ENCODE peak calls at places on chromosome 14, in ten cellular contexts. N is tibial nerve, Y is upper lobe of left lung, R is A549, H is transverse colon, X is spleen, K is IMR-90, J is adrenal gland, B is ovary, F is breast epithelium. A is an unnamed sample.

GRCh38 chr14:36478782-36479181 is 41.2 kb downstream of the NKX2-1 start:
- DNase-seq in H (no peak), F (no peak), B (no peak), K (no peak), Y (no peak), R (no peak), X (no peak), J (no peak), N (no peak), A (no peak)

GRCh38 chr14:72049462-72049861 is 117.2 kb downstream of the RGS6 start:
- DNase-seq in N (no peak), X (no peak), R (no peak), B (no peak), K (no peak), F (no peak), J (no peak), H (no peak), Y (no peak), A (no peak)

GRCh38 chr14:35934499-35934898 is 108.4 kb downstream of the BRMS1L start:
- DNase-seq in N (no peak), J (no peak), Y (no peak), R (no peak), H (no peak), K (no peak), F (no peak), X (no peak), B (no peak), A (no peak)

GRCh38 chr14:91158091-91158790 is 44.4 kb downstream of the DGLUCY start:
- DNase-seq in N (no peak), K (no peak), J (no peak), Y (no peak), F (peak; percentile 88), H (peak; percentile 43), R (no peak), B (no peak), X (no peak), A (peak; percentile 45)

GRCh38 chr14:102892660-102893059 is 29.8 kb upstream of the AMN start:
- DNase-seq in X (no peak), H (no peak), Y (no peak), B (no peak), N (no peak), R (no peak), F (no peak), J (no peak), K (no peak), A (no peak)

GRCh38 chr14:65224799-65225198 is 122.5 kb upstream of the MAX start:
- DNase-seq in X (no peak), N (no peak), J (no peak), F (no peak), K (no peak), B (no peak), H (no peak), R (no peak), Y (no peak), A (no peak)

GRCh38 chr14:105952826-105953225 is 426.4 kb downstream of the TMEM121 start:
- DNase-seq in X (no peak), K (no peak), N (no peak), Y (no peak), J (no peak), H (no peak), F (no peak), R (no peak), B (no peak), A (no peak)

GRCh38 chr14:102799684-102800562 is 22.7 kb downstream of the TRAF3 start:
- DNase-seq in N (no peak), H (no peak), X (no peak), K (peak; percentile 90), R (no peak), F (peak; percentile 41), J (no peak), Y (no peak), B (no peak), A (no peak)

GRCh38 chr14:43789458-43789857 is 717.6 kb downstream of the FSCB start:
- DNase-seq in J (no peak), Y (no peak), R (no peak), F (no peak), H (no peak), X (no peak), B (no peak), K (no peak), N (no peak), A (no peak)

GRCh38 chr14:28767239-28767850 is 758 bp downstream of the FOXG1 start:
- DNase-seq in H (no peak), J (no peak), N (no peak), Y (peak; percentile 81), F (no peak), B (no peak), R (no peak), X (no peak), K (no peak), A (no peak)

GRCh38 chr14:23385840-23386657 is 9.2 kb downstream of the CMTM5 start:
- DNase-seq in K (no peak), X (no peak), Y (no peak), J (no peak), N (no peak), F (no peak), R (no peak), B (no peak), H (no peak), A (no peak)

GRCh38 chr14:101861464-101861863 is 100.0 kb downstream of the PPP2R5C start:
- DNase-seq in F (no peak), J (no peak), H (no peak), K (no peak), X (no peak), R (no peak), Y (no peak), N (no peak), B (no peak), A (no peak)

GRCh38 chr14:98957211-98958047 is 314.6 kb downstream of the BCL11B start:
- DNase-seq in F (peak; percentile 64), N (peak; percentile 34), J (peak; percentile 89), X (no peak), K (no peak), B (peak; percentile 72), R (peak; percentile 26), H (peak; percentile 51), Y (no peak), A (peak; percentile 47)

GRCh38 chr14:77641534-77642341 is 25.3 kb upstream of the SPTLC2 start:
- DNase-seq in X (peak; percentile 92), K (peak; percentile 47), R (no peak), J (peak; percentile 87), Y (peak; percentile 92), F (peak; percentile 35), H (peak; percentile 76), B (peak; percentile 73), N (peak; percentile 68), A (peak; percentile 90)

GRCh38 chr14:93317200-93317599 is 15.6 kb downstream of the BTBD7 start:
- DNase-seq in X (no peak), Y (no peak), H (peak; percentile 56), F (no peak), B (no peak), N (no peak), J (no peak), R (no peak), K (no peak), A (no peak)
- H3K27ac ChIP-seq in X (no peak overlapping the region), Y (no peak overlapping the region), H (peak overlapping the region; percentile 40), F (no peak overlapping the region), B (no peak overlapping the region), N (no peak overlapping the region), J (no peak overlapping the region), R (peak overlapping the region; percentile 78), K (no peak overlapping the region), A (no peak overlapping the region)

GRCh38 chr14:68977741-68978549 is 1.2 kb downstream of the ACTN1 start:
- DNase-seq in F (peak; percentile 93), X (peak; percentile 91), R (peak; percentile 67), N (peak; percentile 39), Y (peak; percentile 89), J (peak; percentile 68), K (peak; percentile 95), H (peak; percentile 73), B (peak; percentile 76), A (peak; percentile 37)
- TF ChIP-seq POLR2A in F (peak; percentile 23), X (no peak), R (peak; percentile 54), N (no peak), Y (no peak), J (peak; percentile 49), K (peak; percentile 93), H (peak; percentile 65), B (peak; percentile 41), A (no peak)

GRCh38 chr14:20384886-20385285 is 28.4 kb downstream of the TEP1 start:
- DNase-seq in K (no peak), J (no peak), Y (no peak), N (no peak), H (no peak), F (no peak), X (no peak), R (no peak), B (no peak), A (no peak)
- H3K27ac ChIP-seq in K (no peak overlapping the region), J (no peak overlapping the region), Y (no peak overlapping the region), N (no peak overlapping the region), H (no peak overlapping the region), F (no peak overlapping the region), X (no peak overlapping the region), R (no peak overlapping the region), B (no peak overlapping the region), A (no peak overlapping the region)

GRCh38 chr14:95256776-95257060 is 63.0 kb downstream of the CLMN start:
- DNase-seq in N (no peak), Y (no peak), X (no peak), K (no peak), J (no peak), H (no peak), R (no peak), B (no peak), F (no peak), A (no peak)

GRCh38 chr14:95258156-95258555 is 61.6 kb downstream of the CLMN start:
- DNase-seq in R (no peak), K (no peak), Y (no peak), B (no peak), J (no peak), X (no peak), F (peak; percentile 1), N (no peak), H (no peak), A (no peak)

GRCh38 chr14:95257521-95257920 is 62.2 kb downstream of the CLMN start:
- DNase-seq in K (no peak), H (no peak), Y (no peak), N (no peak), R (no peak), J (no peak), X (no peak), F (no peak), B (no peak), A (no peak)

GRCh38 chr14:95260537-95261440 is 58.9 kb downstream of the CLMN start:
- DNase-seq in R (no peak), H (no peak), J (no peak), B (no peak), K (peak; percentile 39), Y (no peak), N (no peak), X (no peak), F (peak; percentile 12), A (no peak)

DNA sequence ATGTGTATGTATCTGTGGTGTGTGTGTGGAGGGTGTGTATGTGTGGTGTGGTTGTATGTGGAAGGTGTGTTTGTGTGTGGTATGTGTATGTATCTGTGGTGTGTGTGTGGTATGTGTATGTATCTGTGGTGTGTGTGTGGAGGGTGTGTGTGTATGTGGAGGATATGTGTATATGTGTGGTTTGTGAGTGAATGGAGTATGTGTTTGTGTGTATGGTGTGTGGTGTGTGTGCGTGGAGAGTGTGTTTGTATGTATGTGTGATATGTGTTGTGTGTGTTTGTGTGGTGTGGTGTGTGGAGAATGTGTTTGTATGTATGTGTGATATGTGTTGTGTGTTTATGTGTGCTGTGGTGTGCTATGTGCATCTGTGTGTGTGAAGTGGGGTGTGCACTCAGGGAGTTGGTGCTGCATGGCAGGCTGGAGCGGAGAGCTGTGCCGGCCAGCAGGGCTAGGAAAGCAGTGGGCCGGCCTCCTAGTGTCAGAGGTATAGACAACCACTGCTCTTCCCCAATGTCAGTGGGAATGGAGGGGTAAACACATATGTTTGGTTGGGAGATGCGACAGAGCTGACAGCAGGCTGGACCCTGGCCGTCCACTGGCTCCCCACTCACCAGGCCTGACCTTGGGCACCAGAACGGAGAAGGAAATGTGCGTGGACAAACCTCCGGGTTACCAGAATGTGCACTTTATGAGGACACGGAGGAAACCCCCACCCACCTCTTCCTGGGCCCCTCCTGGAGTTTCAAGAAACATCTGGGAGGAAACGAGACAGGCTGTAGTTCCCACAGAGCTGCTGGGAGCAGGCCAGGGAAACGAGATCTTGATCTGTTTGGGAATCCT is 60.7 kb downstream of the CLMN start:
- DNase-seq in Y (no peak), F (peak; percentile 17), J (no peak), R (no peak), H (no peak), N (no peak), B (no peak), X (no peak), K (no peak), A (no peak)
- TF ChIP-seq POLR2A in Y (no peak), F (no peak), J (no peak), R (no peak), H (no peak), N (no peak), B (no peak), X (no peak), K (no peak), A (no peak)

A was measured in testis.